ENCODE peak calls at places on chromosomes 1 and 21, in seven cellular contexts. G is IMR-90; X is adrenal gland; Z is tibial artery; T is stomach; I is trophoblast cell; K is CD8-positive, alpha-beta T cell. F is an unnamed sample.

GRCh38 chr1:174800221-174800791 is 199.4 kb upstream of the CACYBP start:
- DNase-seq in G (peak; percentile 3), X (peak; percentile 25), Z (no peak), T (no peak), I (no peak), K (peak; percentile 6), F (no peak)

GRCh38 chr1:221363074-221363473 is 378.8 kb downstream of the DUSP10 start:
- DNase-seq in G (no peak), X (no peak), Z (no peak), T (no peak), I (no peak), K (no peak), F (no peak)

GRCh38 chr1:91173379-91173890 is 151.6 kb upstream of the ZNF644 start:
- DNase-seq in G (no peak), X (peak; percentile 19), Z (no peak), T (no peak), I (no peak), K (no peak), F (no peak)

GRCh38 chr21:33908760-33909159 is 6.8 kb downstream of the ATP5PO start:
- DNase-seq in G (no peak), X (no peak), Z (no peak), T (no peak), I (no peak), K (no peak), F (no peak)

GRCh38 chr1:96259399-96259798 is 462.2 kb upstream of the PTBP2 start:
- DNase-seq in G (no peak), X (no peak), Z (no peak), T (no peak), I (no peak), K (no peak), F (peak; percentile 16)

GRCh38 chr21:29436143-29436542 is 137.4 kb downstream of the BACH1 start:
- DNase-seq in G (no peak), X (no peak), Z (no peak), T (no peak), I (no peak), K (peak; percentile 22), F (no peak)

GRCh38 chr1:175089319-175089718 is 21.7 kb downstream of the TNN start:
- DNase-seq in G (no peak), X (no peak), Z (no peak), T (no peak), I (no peak), K (no peak), F (peak; percentile 51)

GRCh38 chr1:208029381-208030319 is 118.7 kb upstream of the CD34 start:
- DNase-seq in G (peak; percentile 74), X (no peak), Z (peak; percentile 80), T (no peak), I (peak; percentile 18), K (no peak), F (no peak)

GRCh38 chr1:11064942-11065341 is 5.1 kb upstream of the SRM start:
- DNase-seq in G (no peak), X (no peak), Z (no peak), T (no peak), I (no peak), K (no peak), F (no peak)

GRCh38 chr1:47210666-47211065 is 20.8 kb upstream of the PDZK1IP1 start:
- DNase-seq in G (no peak), X (no peak), Z (no peak), T (no peak), I (peak; percentile 80), K (no peak), F (no peak)

GRCh38 chr1:94955767-94956632 is 29.1 kb upstream of the CNN3 start:
- DNase-seq in G (peak; percentile 28), X (peak; percentile 81), Z (no peak), T (no peak), I (no peak), K (no peak), F (no peak)

GRCh38 chr1:30516505-30516858 is 206.9 kb downstream of the MATN1 start:
- DNase-seq in G (no peak), X (no peak), Z (peak; percentile 27), T (peak; percentile 7), I (no peak), K (no peak), F (no peak)

GRCh38 chr1:47991698-47992097 is 5.5 kb downstream of the TRABD2B start:
- DNase-seq in G (no peak), X (no peak), Z (no peak), T (no peak), I (no peak), K (no peak), F (no peak)

GRCh38 chr1:64162804-64163203 is 40.6 kb upstream of the UBE2U start:
- DNase-seq in G (no peak), X (no peak), Z (no peak), T (no peak), I (no peak), K (no peak), F (no peak)

GRCh38 chr1:23594927-23595353 is 35.6 kb upstream of the ID3 start:
- DNase-seq in G (no peak), X (no peak), Z (no peak), T (no peak), I (peak; percentile 83), K (no peak), F (no peak)

GRCh38 chr1:56645663-56646330 is 683 bp downstream of the PRKAA2 start:
- DNase-seq in G (no peak), X (no peak), Z (peak; percentile 64), T (peak; percentile 29), I (peak; percentile 4), K (no peak), F (peak; percentile 41)

GRCh38 chr1:193181526-193181925 is 4.9 kb downstream of the B3GALT2 start:
- DNase-seq in G (no peak), X (no peak), Z (no peak), T (no peak), I (no peak), K (no peak), F (no peak)

GRCh38 chr1:173191011-173191410 is 16.1 kb downstream of the TNFSF4 start:
- DNase-seq in G (no peak), X (no peak), Z (no peak), T (no peak), I (no peak), K (no peak), F (no peak)

GRCh38 chr1:12097321-12097720 is 34.2 kb downstream of the TNFRSF8 start:
- DNase-seq in G (peak; percentile 79), X (no peak), Z (no peak), T (no peak), I (peak; percentile 89), K (no peak), F (no peak)

GRCh38 chr1:8663915-8664331 is 153.5 kb downstream of the RERE start:
- DNase-seq in G (peak; percentile 56), X (no peak), Z (no peak), T (peak; percentile 35), I (no peak), K (no peak), F (no peak)

GRCh38 chr1:84086189-84086588 is 57.9 kb upstream of the PRKACB start:
- DNase-seq in G (no peak), X (no peak), Z (no peak), T (no peak), I (no peak), K (no peak), F (no peak)

GRCh38 chr1:88678405-88678804 is 5.7 kb upstream of the PKN2 start:
- DNase-seq in G (no peak), X (no peak), Z (no peak), T (no peak), I (peak; percentile 24), K (no peak), F (no peak)

GRCh38 chr21:46667735-46668380 is 32.4 kb downstream of the PRMT2 start:
- DNase-seq in G (peak; percentile 17), X (no peak), Z (no peak), T (no peak), I (peak; percentile 12), K (no peak), F (peak; percentile 46)

GRCh38 chr1:39671793-39672550 is at the start of gene NT5C1A:
- DNase-seq in G (no peak), X (peak; percentile 39), Z (no peak), T (peak; percentile 27), I (no peak), K (peak; percentile 33), F (peak; percentile 64)

GRCh38 chr1:171844381-171844780 is 3.1 kb downstream of the DNM3 start:
- DNase-seq in G (no peak), X (no peak), Z (no peak), T (no peak), I (no peak), K (no peak), F (no peak)

GRCh38 chr1:26677306-26678115 is 18.3 kb upstream of the ARID1A start:
- DNase-seq in G (peak; percentile 64), X (peak; percentile 84), Z (peak; percentile 86), T (peak; percentile 94), I (peak; percentile 73), K (peak; percentile 50), F (peak; percentile 56)
- H3K4me3 ChIP-seq in G (no peak overlapping the region), X (no peak overlapping the region), Z (peak overlapping the region; percentile 20), T (no peak overlapping the region), I (no peak overlapping the region), K (no peak overlapping the region), F (no peak overlapping the region)

GRCh38 chr1:100411574-100411973 is 59.3 kb downstream of the CDC14A start:
- DNase-seq in G (no peak), X (no peak), Z (no peak), T (no peak), I (no peak), K (no peak), F (no peak)

GRCh38 chr1:100414693-100415092 is 62.4 kb downstream of the CDC14A start:
- DNase-seq in G (no peak), X (no peak), Z (no peak), T (no peak), I (peak; percentile 66), K (peak; percentile 7), F (no peak)

GRCh38 chr1:100412980-100413379 is 60.7 kb downstream of the CDC14A start:
- DNase-seq in G (no peak), X (no peak), Z (no peak), T (no peak), I (no peak), K (no peak), F (no peak)

GRCh38 chr1:100419072-100419471 is 66.8 kb downstream of the CDC14A start:
- DNase-seq in G (no peak), X (no peak), Z (no peak), T (no peak), I (no peak), K (no peak), F (no peak)

GRCh38 chr1:100415217-100415778 is 63.0 kb downstream of the CDC14A start:
- DNase-seq in G (no peak), X (no peak), Z (no peak), T (no peak), I (peak; percentile 63), K (no peak), F (no peak)
- H3K4me1 ChIP-seq in G (peaks cover 2% of the 10 kb centered on the region), X (no peaks in the 10 kb centered on the region), Z (no peaks in the 10 kb centered on the region), T (no peaks in the 10 kb centered on the region), I (peaks cover 2% of the 10 kb centered on the region), K (peaks cover 49% of the 10 kb centered on the region), F (no peaks in the 10 kb centered on the region)

DNA sequence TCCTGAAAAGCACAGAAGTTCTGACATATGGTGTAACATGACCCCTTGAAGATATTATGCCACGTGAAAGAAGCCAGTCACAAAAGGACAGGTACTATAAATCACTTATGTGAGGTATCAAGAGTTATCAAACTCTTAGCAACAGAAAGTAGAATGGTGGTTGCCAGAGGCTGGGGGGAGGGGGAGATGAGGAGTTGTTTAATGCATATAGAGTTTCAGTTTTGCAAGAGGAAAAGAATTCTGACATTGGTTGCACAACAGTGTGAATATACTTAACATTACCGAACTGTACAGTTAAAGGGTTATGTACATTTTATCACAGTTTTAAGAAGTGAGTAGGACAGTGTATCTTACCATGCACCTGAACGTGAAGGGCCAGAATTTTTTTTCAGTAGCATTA is 80.0 kb downstream of the USP25 start:
- DNase-seq in G (peak; percentile 78), X (no peak), Z (no peak), T (no peak), I (peak; percentile 51), K (no peak), F (no peak)
- H3K36me3 ChIP-seq in G (no peaks in the 10 kb centered on the region), X (no peaks in the 10 kb centered on the region), Z (peaks cover 4% of the 10 kb centered on the region), T (peaks cover 31% of the 10 kb centered on the region), I (peaks cover 6% of the 10 kb centered on the region), K (peaks cover 8% of the 10 kb centered on the region), F (peaks cover 18% of the 10 kb centered on the region)

GRCh38 chr1:22089134-22089571 is 36.6 kb downstream of the CDC42 start:
- DNase-seq in G (no peak), X (no peak), Z (no peak), T (no peak), I (no peak), K (no peak), F (no peak)
- H3K4me3 ChIP-seq in G (no peak overlapping the region), X (no peak overlapping the region), Z (no peak overlapping the region), T (no peak overlapping the region), I (no peak overlapping the region), K (peak overlapping the region; percentile 5), F (no peak overlapping the region)

F was measured in HAP-1.